ENCODE peak calls at places on chromosomes 7 and 10, in eight cellular contexts. One of them, this sample, is unnamed.

GRCh38 chr7:116691664-116692063 is 19.7 kb downstream of the MET start:
- DNase-seq in IMR-90: no peak
- DNase-seq in CD8-positive, alpha-beta memory T cell: no peak
- DNase-seq in keratinocyte: no peak
- DNase-seq in upper lobe of right lung: no peak
- DNase-seq in mucosa of descending colon: no peak
- DNase-seq in GM23248: no peak
- DNase-seq in DND-41: no peak
- DNase-seq in this sample: no peak

GRCh38 chr10:58830748-58831147 is 318.1 kb downstream of the BICC1 start:
- DNase-seq in mucosa of descending colon: no peak
- DNase-seq in upper lobe of right lung: no peak
- DNase-seq in IMR-90: no peak
- DNase-seq in CD8-positive, alpha-beta memory T cell: no peak
- DNase-seq in keratinocyte: no peak
- DNase-seq in GM23248: no peak
- DNase-seq in DND-41: no peak
- DNase-seq in this sample: no peak

GRCh38 chr10:132149261-132149660 is 37.5 kb upstream of the DPYSL4 start:
- DNase-seq in DND-41: no peak
- DNase-seq in mucosa of descending colon: no peak
- DNase-seq in keratinocyte: no peak
- DNase-seq in IMR-90: no peak
- DNase-seq in upper lobe of right lung: no peak
- DNase-seq in CD8-positive, alpha-beta memory T cell: no peak
- DNase-seq in GM23248: peak; percentile 25
- DNase-seq in this sample: no peak

GRCh38 chr10:91652364-91652763 is 19.5 kb upstream of the PPP1R3C start:
- DNase-seq in CD8-positive, alpha-beta memory T cell: no peak
- DNase-seq in DND-41: no peak
- DNase-seq in mucosa of descending colon: no peak
- DNase-seq in GM23248: peak; percentile 97
- DNase-seq in keratinocyte: peak; percentile 100
- DNase-seq in upper lobe of right lung: no peak
- DNase-seq in IMR-90: peak; percentile 95
- DNase-seq in this sample: peak; percentile 58

GRCh38 chr7:40918701-40919271 is 784.0 kb downstream of the SUGCT start:
- DNase-seq in mucosa of descending colon: no peak
- DNase-seq in keratinocyte: peak; percentile 38
- DNase-seq in upper lobe of right lung: no peak
- DNase-seq in GM23248: peak; percentile 82
- DNase-seq in DND-41: no peak
- DNase-seq in CD8-positive, alpha-beta memory T cell: no peak
- DNase-seq in IMR-90: peak; percentile 93
- DNase-seq in this sample: no peak

GRCh38 chr7:138021889-138022288 is 20.0 kb upstream of the CREB3L2 start:
- DNase-seq in IMR-90: no peak
- DNase-seq in keratinocyte: no peak
- DNase-seq in CD8-positive, alpha-beta memory T cell: no peak
- DNase-seq in mucosa of descending colon: no peak
- DNase-seq in GM23248: no peak
- DNase-seq in upper lobe of right lung: no peak
- DNase-seq in DND-41: no peak
- DNase-seq in this sample: no peak

GRCh38 chr7:111265394-111265793 is 174.5 kb downstream of the LRRN3 start:
- DNase-seq in upper lobe of right lung: no peak
- DNase-seq in mucosa of descending colon: no peak
- DNase-seq in DND-41: no peak
- DNase-seq in IMR-90: no peak
- DNase-seq in GM23248: no peak
- DNase-seq in keratinocyte: no peak
- DNase-seq in CD8-positive, alpha-beta memory T cell: no peak
- DNase-seq in this sample: no peak

GRCh38 chr7:32586291-32587221 is 91.3 kb downstream of the AVL9 start:
- DNase-seq in IMR-90: peak; percentile 96
- DNase-seq in CD8-positive, alpha-beta memory T cell: no peak
- DNase-seq in GM23248: peak; percentile 88
- DNase-seq in mucosa of descending colon: no peak
- DNase-seq in upper lobe of right lung: no peak
- DNase-seq in keratinocyte: no peak
- DNase-seq in DND-41: no peak
- DNase-seq in this sample: peak; percentile 92

GRCh38 chr7:50676754-50677153 is 105.9 kb downstream of the GRB10 start:
- DNase-seq in keratinocyte: no peak
- DNase-seq in IMR-90: no peak
- DNase-seq in GM23248: no peak
- DNase-seq in CD8-positive, alpha-beta memory T cell: no peak
- DNase-seq in upper lobe of right lung: no peak
- DNase-seq in DND-41: no peak
- DNase-seq in mucosa of descending colon: no peak
- DNase-seq in this sample: no peak

GRCh38 chr7:52017802-52018679 is 701.4 kb upstream of the COBL start:
- DNase-seq in upper lobe of right lung: no peak
- DNase-seq in GM23248: no peak
- DNase-seq in DND-41: peak; percentile 41
- DNase-seq in CD8-positive, alpha-beta memory T cell: no peak
- DNase-seq in keratinocyte: no peak
- DNase-seq in IMR-90: no peak
- DNase-seq in mucosa of descending colon: no peak
- DNase-seq in this sample: peak; percentile 1

GRCh38 chr10:130371686-130372085 is 235.5 kb downstream of the GLRX3 start:
- DNase-seq in GM23248: no peak
- DNase-seq in CD8-positive, alpha-beta memory T cell: no peak
- DNase-seq in mucosa of descending colon: no peak
- DNase-seq in upper lobe of right lung: peak; percentile 32
- DNase-seq in DND-41: no peak
- DNase-seq in IMR-90: no peak
- DNase-seq in keratinocyte: no peak
- DNase-seq in this sample: no peak

GRCh38 chr7:131071786-131072504 is 255.7 kb upstream of the MKLN1 start:
- DNase-seq in CD8-positive, alpha-beta memory T cell: no peak
- DNase-seq in DND-41: no peak
- DNase-seq in IMR-90: peak; percentile 38
- DNase-seq in mucosa of descending colon: no peak
- DNase-seq in keratinocyte: no peak
- DNase-seq in upper lobe of right lung: no peak
- DNase-seq in GM23248: peak; percentile 70
- DNase-seq in this sample: peak; percentile 97

GRCh38 chr10:6665847-6666246 is 85.8 kb upstream of the PRKCQ start:
- DNase-seq in GM23248: no peak
- DNase-seq in CD8-positive, alpha-beta memory T cell: peak; percentile 58
- DNase-seq in DND-41: peak; percentile 80
- DNase-seq in mucosa of descending colon: no peak
- DNase-seq in IMR-90: no peak
- DNase-seq in upper lobe of right lung: no peak
- DNase-seq in keratinocyte: no peak
- DNase-seq in this sample: no peak

GRCh38 chr7:56007167-56007652 is 42.8 kb downstream of the NIPSNAP2 start:
- DNase-seq in upper lobe of right lung: no peak
- DNase-seq in keratinocyte: no peak
- DNase-seq in CD8-positive, alpha-beta memory T cell: no peak
- DNase-seq in mucosa of descending colon: no peak
- DNase-seq in GM23248: no peak
- DNase-seq in DND-41: no peak
- DNase-seq in IMR-90: no peak
- DNase-seq in this sample: no peak

GRCh38 chr7:2725178-2726105 is 37.4 kb downstream of the AMZ1 start:
- DNase-seq in DND-41: no peak
- DNase-seq in mucosa of descending colon: peak; percentile 48
- DNase-seq in CD8-positive, alpha-beta memory T cell: no peak
- DNase-seq in GM23248: no peak
- DNase-seq in upper lobe of right lung: peak; percentile 46
- DNase-seq in keratinocyte: no peak
- DNase-seq in IMR-90: no peak
- DNase-seq in this sample: no peak

GRCh38 chr7:106063039-106063438 is 49.1 kb downstream of the SYPL1 start:
- DNase-seq in GM23248: no peak
- DNase-seq in keratinocyte: no peak
- DNase-seq in IMR-90: no peak
- DNase-seq in CD8-positive, alpha-beta memory T cell: no peak
- DNase-seq in upper lobe of right lung: no peak
- DNase-seq in DND-41: no peak
- DNase-seq in mucosa of descending colon: no peak
- DNase-seq in this sample: no peak

GRCh38 chr7:26593405-26593804 is 271.0 kb downstream of the SKAP2 start:
- DNase-seq in GM23248: peak; percentile 3
- DNase-seq in CD8-positive, alpha-beta memory T cell: no peak
- DNase-seq in upper lobe of right lung: no peak
- DNase-seq in keratinocyte: no peak
- DNase-seq in DND-41: no peak
- DNase-seq in IMR-90: no peak
- DNase-seq in mucosa of descending colon: no peak
- DNase-seq in this sample: no peak

DNA sequence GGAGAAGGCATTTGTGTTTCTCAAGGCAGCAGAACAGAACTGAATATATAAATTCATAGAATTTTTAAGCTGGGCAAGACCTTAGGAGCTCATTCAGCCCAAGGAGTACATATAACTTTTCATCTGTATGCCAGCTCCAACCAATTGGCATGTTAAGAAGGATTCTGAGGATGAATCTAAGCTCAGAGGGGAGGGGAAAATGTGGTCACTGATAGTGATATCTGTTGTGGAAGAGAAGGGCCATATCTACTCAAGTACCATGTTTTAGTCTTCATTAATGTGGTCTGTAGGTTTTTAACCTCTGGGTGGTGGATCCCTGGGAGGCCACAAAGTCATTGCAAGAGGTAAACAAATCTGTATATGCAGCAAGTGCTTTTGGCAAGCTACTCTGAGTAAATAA is 6.4 kb downstream of the CALD1 start:
- DNase-seq in upper lobe of right lung: no peak
- DNase-seq in IMR-90: no peak
- DNase-seq in CD8-positive, alpha-beta memory T cell: no peak
- DNase-seq in mucosa of descending colon: no peak
- DNase-seq in GM23248: no peak
- DNase-seq in keratinocyte: no peak
- DNase-seq in DND-41: no peak
- DNase-seq in this sample: no peak
- H3K36me3 ChIP-seq in upper lobe of right lung: no peaks in the 10 kb centered on the region
- H3K36me3 ChIP-seq in IMR-90: peaks cover 23% of the 10 kb centered on the region
- H3K36me3 ChIP-seq in CD8-positive, alpha-beta memory T cell: no peaks in the 10 kb centered on the region
- H3K36me3 ChIP-seq in mucosa of descending colon: no peaks in the 10 kb centered on the region
- H3K36me3 ChIP-seq in GM23248: peaks cover 56% of the 10 kb centered on the region
- H3K36me3 ChIP-seq in keratinocyte: peaks cover 5% of the 10 kb centered on the region
- H3K36me3 ChIP-seq in DND-41: no peaks in the 10 kb centered on the region
- H3K36me3 ChIP-seq in this sample: no peaks in the 10 kb centered on the region

DNA sequence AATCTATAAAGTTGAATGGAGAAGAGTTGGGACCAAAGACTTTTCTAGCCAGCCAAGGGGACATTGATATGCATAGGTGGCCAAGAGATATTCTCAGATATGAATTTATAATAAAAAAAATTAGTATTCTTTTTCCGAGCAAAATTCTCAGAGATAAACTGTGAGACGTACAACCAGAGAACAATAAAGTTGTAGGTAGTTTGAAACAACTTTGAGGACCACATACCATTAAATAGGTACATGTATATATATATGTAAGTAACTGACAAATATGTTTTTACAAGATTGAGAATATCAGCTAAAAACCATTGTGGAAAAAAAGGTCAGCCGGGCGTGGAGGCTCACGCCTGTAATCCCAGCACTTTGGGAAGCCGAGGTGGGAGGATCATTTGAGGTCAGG is 56.5 kb downstream of the EXOC4 start:
- DNase-seq in GM23248: no peak
- DNase-seq in DND-41: no peak
- DNase-seq in keratinocyte: no peak
- DNase-seq in IMR-90: no peak
- DNase-seq in upper lobe of right lung: no peak
- DNase-seq in mucosa of descending colon: no peak
- DNase-seq in CD8-positive, alpha-beta memory T cell: no peak
- DNase-seq in this sample: no peak
- H3K36me3 ChIP-seq in GM23248: peaks cover 26% of the 10 kb centered on the region
- H3K36me3 ChIP-seq in DND-41: peaks cover 53% of the 10 kb centered on the region
- H3K36me3 ChIP-seq in keratinocyte: peaks cover 8% of the 10 kb centered on the region
- H3K36me3 ChIP-seq in IMR-90: peaks cover 18% of the 10 kb centered on the region
- H3K36me3 ChIP-seq in upper lobe of right lung: peaks cover 39% of the 10 kb centered on the region
- H3K36me3 ChIP-seq in mucosa of descending colon: no peaks in the 10 kb centered on the region
- H3K36me3 ChIP-seq in CD8-positive, alpha-beta memory T cell: peaks cover 23% of the 10 kb centered on the region
- H3K36me3 ChIP-seq in this sample: peaks cover 16% of the 10 kb centered on the region

DNA sequence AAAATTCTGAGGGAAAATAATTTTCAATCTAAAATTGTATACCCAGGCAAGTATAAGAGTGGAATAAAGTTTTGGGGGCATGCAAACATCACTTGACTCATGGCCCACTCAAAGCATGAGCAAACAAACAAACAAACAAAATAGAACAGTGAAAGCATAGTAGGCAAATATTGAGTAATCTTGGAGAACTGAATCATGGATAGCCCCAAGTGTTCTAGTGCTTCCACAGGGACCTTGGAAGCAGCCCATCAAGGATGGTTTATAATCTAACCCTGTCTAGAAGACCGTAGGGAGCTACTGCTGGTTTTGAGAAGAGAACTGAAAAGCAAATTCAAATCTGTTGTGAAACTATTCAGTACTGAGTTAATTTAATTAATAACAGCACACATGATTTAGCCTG is 22.1 kb downstream of the POLR3A start:
- DNase-seq in GM23248: no peak
- DNase-seq in mucosa of descending colon: no peak
- DNase-seq in IMR-90: no peak
- DNase-seq in upper lobe of right lung: no peak
- DNase-seq in CD8-positive, alpha-beta memory T cell: no peak
- DNase-seq in DND-41: no peak
- DNase-seq in keratinocyte: no peak
- DNase-seq in this sample: no peak
- H3K36me3 ChIP-seq in GM23248: peaks cover 75% of the 10 kb centered on the region
- H3K36me3 ChIP-seq in mucosa of descending colon: peaks cover 10% of the 10 kb centered on the region
- H3K36me3 ChIP-seq in IMR-90: peaks cover 58% of the 10 kb centered on the region
- H3K36me3 ChIP-seq in upper lobe of right lung: peaks cover 98% of the 10 kb centered on the region
- H3K36me3 ChIP-seq in CD8-positive, alpha-beta memory T cell: peaks cover 51% of the 10 kb centered on the region
- H3K36me3 ChIP-seq in DND-41: peaks cover 87% of the 10 kb centered on the region
- H3K36me3 ChIP-seq in keratinocyte: peaks cover 32% of the 10 kb centered on the region
- H3K36me3 ChIP-seq in this sample: peaks cover 94% of the 10 kb centered on the region

GRCh38 chr7:134933460-134934068 is 52.7 kb upstream of the AGBL3 start:
- DNase-seq in CD8-positive, alpha-beta memory T cell: no peak
- DNase-seq in GM23248: no peak
- DNase-seq in IMR-90: no peak
- DNase-seq in keratinocyte: no peak
- DNase-seq in DND-41: no peak
- DNase-seq in upper lobe of right lung: no peak
- DNase-seq in mucosa of descending colon: no peak
- DNase-seq in this sample: no peak

GRCh38 chr7:134928574-134928973 is 57.7 kb upstream of the AGBL3 start:
- DNase-seq in keratinocyte: no peak
- DNase-seq in GM23248: no peak
- DNase-seq in DND-41: no peak
- DNase-seq in mucosa of descending colon: no peak
- DNase-seq in CD8-positive, alpha-beta memory T cell: no peak
- DNase-seq in IMR-90: no peak
- DNase-seq in upper lobe of right lung: no peak
- DNase-seq in this sample: no peak

GRCh38 chr7:134927723-134928122 is 58.6 kb upstream of the AGBL3 start:
- DNase-seq in DND-41: no peak
- DNase-seq in mucosa of descending colon: no peak
- DNase-seq in CD8-positive, alpha-beta memory T cell: no peak
- DNase-seq in IMR-90: no peak
- DNase-seq in keratinocyte: no peak
- DNase-seq in upper lobe of right lung: no peak
- DNase-seq in GM23248: no peak
- DNase-seq in this sample: no peak

GRCh38 chr7:134932707-134933370 is 53.5 kb upstream of the AGBL3 start:
- DNase-seq in keratinocyte: no peak
- DNase-seq in GM23248: no peak
- DNase-seq in IMR-90: peak; percentile 37
- DNase-seq in upper lobe of right lung: no peak
- DNase-seq in mucosa of descending colon: no peak
- DNase-seq in CD8-positive, alpha-beta memory T cell: no peak
- DNase-seq in DND-41: no peak
- DNase-seq in this sample: no peak

GRCh38 chr7:134931487-134931886 is 54.8 kb upstream of the AGBL3 start:
- DNase-seq in DND-41: no peak
- DNase-seq in keratinocyte: no peak
- DNase-seq in upper lobe of right lung: no peak
- DNase-seq in CD8-positive, alpha-beta memory T cell: no peak
- DNase-seq in mucosa of descending colon: no peak
- DNase-seq in GM23248: peak; percentile 54
- DNase-seq in IMR-90: no peak
- DNase-seq in this sample: no peak
- H3K36me3 ChIP-seq in DND-41: no peaks in the 10 kb centered on the region
- H3K36me3 ChIP-seq in keratinocyte: peaks cover 17% of the 10 kb centered on the region
- H3K36me3 ChIP-seq in upper lobe of right lung: peaks cover 5% of the 10 kb centered on the region
- H3K36me3 ChIP-seq in CD8-positive, alpha-beta memory T cell: no peaks in the 10 kb centered on the region
- H3K36me3 ChIP-seq in mucosa of descending colon: no peaks in the 10 kb centered on the region
- H3K36me3 ChIP-seq in GM23248: peaks cover 81% of the 10 kb centered on the region
- H3K36me3 ChIP-seq in IMR-90: peaks cover 43% of the 10 kb centered on the region
- H3K36me3 ChIP-seq in this sample: peaks cover 4% of the 10 kb centered on the region